ENCODE peak calls at places on chromosome 7, in seven cellular contexts. Z, W, A, M, I, J and Y are unnamed samples.

GRCh38 chr7:100401811-100402210 is 26.7 kb downstream of the ZCWPW1 start:
- DNase-seq in Z (no peak), W (no peak), A (no peak), M (no peak), I (no peak), J (no peak), Y (no peak)

GRCh38 chr7:128236924-128237586 is 4.0 kb upstream of the LEP start:
- DNase-seq in Z (peak; percentile 97), W (peak; percentile 70), A (no peak), M (no peak), I (no peak), J (no peak), Y (no peak)

GRCh38 chr7:44580945-44581344 is 1.1 kb downstream of the TMED4 start:
- DNase-seq in Z (no peak), W (no peak), A (no peak), M (no peak), I (no peak), J (no peak), Y (no peak)

GRCh38 chr7:73865738-73866445 is 4.9 kb downstream of the TMEM270 start:
- DNase-seq in Z (peak; percentile 66), W (peak; percentile 20), A (peak; percentile 65), M (no peak), I (peak; percentile 50), J (no peak), Y (peak; percentile 26)

GRCh38 chr7:94393251-94393758 is 1.4 kb upstream of the COL1A2 start:
- DNase-seq in Z (peak; percentile 79), W (no peak), A (no peak), M (no peak), I (no peak), J (no peak), Y (no peak)

GRCh38 chr7:28389504-28390385 is 22.6 kb upstream of the CREB5 start:
- DNase-seq in Z (peak; percentile 68), W (no peak), A (no peak), M (no peak), I (peak; percentile 22), J (peak; percentile 40), Y (peak; percentile 36)

GRCh38 chr7:11833431-11833830 is 1.4 kb upstream of the THSD7A start:
- DNase-seq in Z (no peak), W (no peak), A (no peak), M (no peak), I (no peak), J (no peak), Y (no peak)

GRCh38 chr7:139620676-139621344 is 97.3 kb downstream of the CLEC2L start:
- DNase-seq in Z (no peak), W (peak; percentile 23), A (peak; percentile 68), M (peak; percentile 50), I (no peak), J (peak; percentile 85), Y (no peak)

GRCh38 chr7:127932496-127932895 is 98.7 kb downstream of the LRRC4 start:
- DNase-seq in Z (no peak), W (no peak), A (no peak), M (no peak), I (no peak), J (no peak), Y (no peak)

GRCh38 chr7:111026806-111027205 is 64.1 kb upstream of the LRRN3 start:
- DNase-seq in Z (no peak), W (no peak), A (no peak), M (no peak), I (no peak), J (no peak), Y (no peak)

GRCh38 chr7:610141-610530 is 90.5 kb upstream of the PDGFA start:
- DNase-seq in Z (no peak), W (no peak), A (no peak), M (no peak), I (no peak), J (no peak), Y (no peak)

GRCh38 chr7:115274-115911 is 77.0 kb upstream of the FAM20C start:
- DNase-seq in Z (peak; percentile 48), W (peak; percentile 25), A (no peak), M (no peak), I (no peak), J (no peak), Y (no peak)

GRCh38 chr7:142883145-142883544 is 2.4 kb downstream of the TRPV6 start:
- DNase-seq in Z (no peak), W (no peak), A (no peak), M (no peak), I (no peak), J (no peak), Y (no peak)

GRCh38 chr7:30514177-30514576 is 9.5 kb upstream of the GGCT start:
- DNase-seq in Z (no peak), W (no peak), A (no peak), M (no peak), I (no peak), J (no peak), Y (no peak)

GRCh38 chr7:94375167-94375566 is 19.5 kb upstream of the COL1A2 start:
- DNase-seq in Z (peak; percentile 99), W (no peak), A (peak; percentile 30), M (no peak), I (peak; percentile 62), J (no peak), Y (peak; percentile 79)

GRCh38 chr7:30268666-30269065 is 15.7 kb upstream of the ZNRF2 start:
- DNase-seq in Z (no peak), W (no peak), A (no peak), M (no peak), I (no peak), J (no peak), Y (no peak)

GRCh38 chr7:155992538-155992937 is 180.3 kb upstream of the SHH start:
- DNase-seq in Z (no peak), W (no peak), A (no peak), M (no peak), I (no peak), J (no peak), Y (no peak)

GRCh38 chr7:113026941-113027340 is 59.7 kb downstream of the GPR85 start:
- DNase-seq in Z (peak; percentile 60), W (no peak), A (no peak), M (no peak), I (no peak), J (no peak), Y (no peak)

GRCh38 chr7:128827971-128828711 is 2.1 kb upstream of the FLNC start:
- DNase-seq in Z (peak; percentile 75), W (no peak), A (no peak), M (no peak), I (no peak), J (no peak), Y (peak; percentile 74)

GRCh38 chr7:1943933-1944618 is 274.0 kb downstream of the ELFN1 start:
- DNase-seq in Z (no peak), W (no peak), A (no peak), M (no peak), I (no peak), J (no peak), Y (no peak)

GRCh38 chr7:39683216-39683845 is 60.0 kb downstream of the RALA start:
- DNase-seq in Z (peak; percentile 76), W (no peak), A (no peak), M (no peak), I (no peak), J (no peak), Y (no peak)

GRCh38 chr7:28986723-28987122 is 28.6 kb upstream of the TRIL start:
- DNase-seq in Z (peak; percentile 92), W (no peak), A (no peak), M (no peak), I (no peak), J (no peak), Y (no peak)